ENCODE peak calls at places on chromosomes 16 and 17, in five cellular contexts. W is GM23248, A is NCI-H510A treated with DMSO at 0.1 percent for 48 hours, B is NCI-H2171 treated with DMSO at 0.1 percent for 48 hours, O is KBM-7. Z is an unnamed sample.
A peak's percentile ranks its signal among the peaks of the same experiment; 100 is the strongest.

GRCh38 chr17:38322156-38322779 is 21.5 kb downstream of the GPR179 start:
- DNase-seq in W (peak; percentile 53), A (peak; percentile 65), B (peak; percentile 25), O (peak; percentile 34), Z (peak; percentile 48)

GRCh38 chr16:31344712-31345111 is 10.3 kb upstream of the ITGAX start:
- DNase-seq in W (no peak), A (no peak), B (no peak), O (no peak), Z (no peak)

GRCh38 chr16:62741692-62742091 is 705.5 kb upstream of the CDH8 start:
- DNase-seq in W (no peak), A (no peak), B (no peak), O (no peak), Z (no peak)

GRCh38 chr16:84839054-84839453 is 19.3 kb downstream of the CRISPLD2 start:
- DNase-seq in W (peak; percentile 75), A (no peak), B (peak; percentile 69), O (no peak), Z (no peak)

GRCh38 chr17:82400830-82401229 is 17.3 kb upstream of the HEXD start:
- DNase-seq in W (no peak), A (no peak), B (no peak), O (peak; percentile 94), Z (no peak)

GRCh38 chr16:80852261-80852872 is 48.0 kb upstream of the CDYL2 start:
- DNase-seq in W (peak; percentile 43), A (no peak), B (peak; percentile 4), O (peak; percentile 24), Z (no peak)

GRCh38 chr17:32015245-32016013 is 8.2 kb downstream of the LRRC37B start:
- DNase-seq in W (no peak), A (peak; percentile 97), B (peak; percentile 93), O (no peak), Z (peak; percentile 76)

GRCh38 chr17:71975998-71976649 is 144.7 kb upstream of the SOX9 start:
- DNase-seq in W (peak; percentile 100), A (no peak), B (no peak), O (no peak), Z (peak; percentile 97)

GRCh38 chr17:82836823-82837357 is 2.9 kb downstream of the ZNF750 start:
- DNase-seq in W (peak; percentile 17), A (peak; percentile 72), B (peak; percentile 58), O (no peak), Z (peak; percentile 32)

GRCh38 chr16:84650062-84650991 is 2.0 kb downstream of the KLHL36 start:
- DNase-seq in W (peak; percentile 91), A (no peak), B (no peak), O (no peak), Z (no peak)

GRCh38 chr16:72474511-72475123 is 302.7 kb upstream of the PMFBP1 start:
- DNase-seq in W (peak; percentile 92), A (no peak), B (no peak), O (no peak), Z (no peak)

GRCh38 chr17:7296189-7296861 is 1.9 kb upstream of the YBX2 start:
- DNase-seq in W (peak; percentile 95), A (peak; percentile 77), B (peak; percentile 69), O (peak; percentile 91), Z (peak; percentile 91)

GRCh38 chr16:17307501-17307900 is 163.3 kb downstream of the XYLT1 start:
- DNase-seq in W (no peak), A (peak; percentile 53), B (no peak), O (no peak), Z (no peak)

GRCh38 chr16:10509534-10510025 is 70.8 kb downstream of the EMP2 start:
- DNase-seq in W (peak; percentile 85), A (peak; percentile 33), B (peak; percentile 77), O (peak; percentile 77), Z (peak; percentile 47)

GRCh38 chr16:69338557-69339288 is 641 bp downstream of the COG8 start:
- DNase-seq in W (no peak), A (peak; percentile 45), B (no peak), O (no peak), Z (no peak)

GRCh38 chr16:2208308-2208707 is 2.4 kb downstream of the BRICD5 start:
- DNase-seq in W (no peak), A (no peak), B (peak; percentile 32), O (no peak), Z (no peak)

GRCh38 chr17:41710472-41711090 is 1.6 kb upstream of the GAST start:
- DNase-seq in W (peak; percentile 91), A (no peak), B (peak; percentile 54), O (peak; percentile 38), Z (no peak)

GRCh38 chr17:58487589-58488427 is at the start of gene HSF5:
- DNase-seq in W (no peak), A (no peak), B (no peak), O (no peak), Z (no peak)

GRCh38 chr16:23953476-23953875 is 117.7 kb downstream of the PRKCB start:
- DNase-seq in W (no peak), A (no peak), B (no peak), O (no peak), Z (no peak)

GRCh38 chr16:51402785-51403184 is 251.7 kb upstream of the SALL1 start:
- DNase-seq in W (peak; percentile 51), A (no peak), B (no peak), O (no peak), Z (no peak)

GRCh38 chr17:51166987-51167931 is 1.0 kb downstream of the NME2 start:
- DNase-seq in W (peak; percentile 74), A (peak; percentile 58), B (peak; percentile 54), O (peak; percentile 79), Z (peak; percentile 59)

GRCh38 chr17:78399028-78399692 is 20.7 kb downstream of the PGS1 start:
- DNase-seq in W (no peak), A (no peak), B (no peak), O (no peak), Z (no peak)

GRCh38 chr17:9969301-9969935 is 64.3 kb upstream of the RCVRN start:
- DNase-seq in W (no peak), A (no peak), B (no peak), O (no peak), Z (no peak)

GRCh38 chr16:82761858-82762257 is 135.1 kb downstream of the CDH13 start:
- DNase-seq in W (peak; percentile 32), A (no peak), B (no peak), O (no peak), Z (no peak)

GRCh38 chr17:80790021-80790765 is 201.4 kb upstream of the CHMP6 start:
- DNase-seq in W (peak; percentile 5), A (no peak), B (no peak), O (no peak), Z (no peak)

GRCh38 chr16:59988591-59988990 is 1254.5 kb upstream of the GOT2 start:
- DNase-seq in W (no peak), A (peak; percentile 87), B (no peak), O (peak; percentile 11), Z (no peak)

GRCh38 chr16:12791340-12791739 is 12.3 kb downstream of the CPPED1 start:
- DNase-seq in W (no peak), A (no peak), B (no peak), O (no peak), Z (no peak)

GRCh38 chr16:50025544-50025931 is 513 bp downstream of the CNEP1R1 start:
- DNase-seq in W (peak; percentile 53), A (no peak), B (no peak), O (peak; percentile 55), Z (no peak)

GRCh38 chr16:81647527-81647926 is 131.6 kb upstream of the PLCG2 start:
- DNase-seq in W (peak; percentile 90), A (no peak), B (peak; percentile 30), O (no peak), Z (no peak)

GRCh38 chr16:66924527-66925321 is 611 bp downstream of the RRAD start:
- DNase-seq in W (peak; percentile 63), A (no peak), B (peak; percentile 7), O (peak; percentile 25), Z (peak; percentile 67)

GRCh38 chr16:82580293-82580900 is 46.4 kb upstream of the CDH13 start:
- DNase-seq in W (peak; percentile 42), A (peak; percentile 59), B (peak; percentile 72), O (peak; percentile 7), Z (peak; percentile 31)

GRCh38 chr17:324151-324571 is 28.4 kb downstream of the RPH3AL start:
- DNase-seq in W (no peak), A (no peak), B (no peak), O (no peak), Z (no peak)

Z was measured in gastrocnemius medialis.